ENCODE peak calls at places on chromosomes 2 and 18, in nine cellular contexts. B, W, K, T, Y, G, C, H and V are unnamed samples.

GRCh38 chr2:128775064-128775347 is 456.3 kb upstream of the HS6ST1 start:
- DNase-seq in B (no peak), W (peak; percentile 6), K (no peak), T (no peak), Y (no peak), G (no peak), C (no peak), H (no peak), V (no peak)

GRCh38 chr18:830315-830901 is 18.4 kb upstream of the YES1 start:
- DNase-seq in B (no peak), W (no peak), K (peak; percentile 94), T (peak; percentile 42), Y (no peak), G (no peak), C (peak; percentile 81), H (no peak), V (peak; percentile 23)

GRCh38 chr18:21484851-21485636 is 115.5 kb downstream of the ESCO1 start:
- DNase-seq in B (no peak), W (no peak), K (peak; percentile 62), T (peak; percentile 64), Y (no peak), G (no peak), C (peak; percentile 34), H (no peak), V (no peak)

GRCh38 chr2:106667478-106668077 is 180.4 kb downstream of the CD8B2 start:
- DNase-seq in B (no peak), W (no peak), K (no peak), T (no peak), Y (no peak), G (no peak), C (no peak), H (no peak), V (no peak)

GRCh38 chr2:46999857-47000678 is 84.5 kb upstream of the MCFD2 start:
- DNase-seq in B (no peak), W (no peak), K (no peak), T (no peak), Y (no peak), G (no peak), C (no peak), H (no peak), V (no peak)

GRCh38 chr18:63994783-63995399 is 25.0 kb downstream of the SERPINB8 start:
- DNase-seq in B (peak; percentile 50), W (no peak), K (peak; percentile 57), T (peak; percentile 80), Y (no peak), G (no peak), C (peak; percentile 45), H (peak; percentile 53), V (peak; percentile 23)

GRCh38 chr2:113391073-113391472 is 46.4 kb upstream of the ZNG1B start:
- DNase-seq in B (no peak), W (no peak), K (no peak), T (peak; percentile 44), Y (no peak), G (no peak), C (no peak), H (no peak), V (no peak)

GRCh38 chr2:70482401-70482800 is 71.2 kb downstream of the TGFA start:
- DNase-seq in B (no peak), W (no peak), K (no peak), T (no peak), Y (no peak), G (no peak), C (no peak), H (no peak), V (no peak)

GRCh38 chr2:177606636-177607035 is 214.1 kb downstream of the AGPS start:
- DNase-seq in B (no peak), W (no peak), K (no peak), T (no peak), Y (no peak), G (peak; percentile 12), C (peak; percentile 56), H (no peak), V (no peak)

GRCh38 chr18:76687271-76688006 is 134.9 kb upstream of the ZNF236 start:
- DNase-seq in B (no peak), W (no peak), K (no peak), T (no peak), Y (no peak), G (peak; percentile 50), C (peak; percentile 56), H (no peak), V (no peak)

GRCh38 chr2:8574196-8575010 is 107.5 kb upstream of the ID2 start:
- DNase-seq in B (no peak), W (no peak), K (peak; percentile 27), T (peak; percentile 46), Y (no peak), G (no peak), C (no peak), H (no peak), V (peak; percentile 96)

GRCh38 chr2:241816431-241817121 is 7.6 kb downstream of the NEU4 start:
- DNase-seq in B (peak; percentile 38), W (no peak), K (no peak), T (no peak), Y (no peak), G (no peak), C (no peak), H (no peak), V (no peak)

GRCh38 chr2:228541794-228542193 is 360.3 kb upstream of the SPHKAP start:
- DNase-seq in B (no peak), W (no peak), K (no peak), T (no peak), Y (no peak), G (no peak), C (peak; percentile 58), H (no peak), V (no peak)

GRCh38 chr2:178870703-178871102 is 63.5 kb upstream of the TTN start:
- DNase-seq in B (no peak), W (no peak), K (no peak), T (no peak), Y (no peak), G (no peak), C (no peak), H (no peak), V (no peak)

GRCh38 chr18:59021500-59021899 is 118.2 kb upstream of the SEC11C start:
- DNase-seq in B (no peak), W (no peak), K (no peak), T (no peak), Y (no peak), G (peak; percentile 46), C (no peak), H (no peak), V (no peak)

GRCh38 chr18:23864620-23865019 is 149.9 kb upstream of the TTC39C start:
- DNase-seq in B (no peak), W (no peak), K (peak; percentile 18), T (peak; percentile 43), Y (no peak), G (no peak), C (no peak), H (no peak), V (peak; percentile 89)

GRCh38 chr2:231418820-231419640 is 23.5 kb downstream of the B3GNT7 start:
- DNase-seq in B (no peak), W (no peak), K (no peak), T (no peak), Y (no peak), G (no peak), C (no peak), H (no peak), V (no peak)

GRCh38 chr18:50726960-50727589 is 92.7 kb downstream of the MRO start:
- DNase-seq in B (no peak), W (no peak), K (no peak), T (no peak), Y (no peak), G (peak; percentile 61), C (no peak), H (peak; percentile 38), V (no peak)

GRCh38 chr2:129777757-129778607 is 201.5 kb upstream of the RAB6C start:
- DNase-seq in B (no peak), W (no peak), K (no peak), T (no peak), Y (no peak), G (no peak), C (no peak), H (no peak), V (no peak)